ENCODE peak calls at places on chromosomes 2 and 18, in seven cellular contexts. Z is HCT116, C is dorsolateral prefrontal cortex, H is psoas muscle, D is tibial artery, I is cardiac muscle cell, R is kidney. S is an unnamed sample.

GRCh38 chr2:54668711-54669110 is 54.8 kb upstream of the EML6 start:
- DNase-seq in Z (no peak), C (no peak), I (no peak), R (no peak), D (no peak), H (no peak), S (no peak)

GRCh38 chr2:85326406-85326945 is 1.3 kb downstream of the TGOLN2 start:
- DNase-seq in C (no peak), D (no peak), Z (no peak), I (peak), R (no peak), H (no peak), S (no peak)

GRCh38 chr2:46538393-46538792 is 59.0 kb downstream of the TMEM247 start:
- DNase-seq in R (no peak), D (peak), C (no peak), Z (no peak), I (peak), H (no peak), S (no peak)

GRCh38 chr2:73269686-73270465 is 14.4 kb downstream of the FBXO41 start:
- DNase-seq in Z (no peak), R (no peak), C (no peak), H (no peak), I (no peak), D (no peak), S (no peak)

GRCh38 chr2:227849906-227850305 is 21.5 kb upstream of the DAW1 start:
- DNase-seq in H (no peak), Z (no peak), D (no peak), C (no peak), R (no peak), I (no peak), S (no peak)

GRCh38 chr18:2907459-2908145 is 60.8 kb downstream of the EMILIN2 start:
- DNase-seq in C (no peak), D (no peak), I (no peak), H (no peak), R (no peak), Z (no peak), S (no peak)

GRCh38 chr2:97936199-97936598 is 59.5 kb downstream of the TMEM131 start:
- DNase-seq in R (no peak), D (no peak), I (no peak), H (peak), C (no peak), Z (peak), S (no peak)

GRCh38 chr2:75199428-75200011 is at the start of gene TACR1:
- DNase-seq in D (peak), H (peak), I (peak), C (peak), R (peak), Z (no peak), S (no peak)

GRCh38 chr2:241848761-241849615 is 9.7 kb downstream of the PDCD1 start:
- DNase-seq in D (no peak), Z (no peak), R (no peak), I (no peak), H (no peak), C (peak), S (no peak)

GRCh38 chr2:239391286-239392071 is 9.3 kb downstream of the HDAC4 start:
- DNase-seq in Z (no peak), R (peak), I (no peak), C (peak), H (no peak), D (no peak), S (no peak)

GRCh38 chr2:206212673-206213513 is 53.2 kb downstream of the EEF1B2 start:
- DNase-seq in I (peak), C (no peak), H (no peak), D (no peak), R (no peak), Z (no peak), S (no peak)

GRCh38 chr2:102442967-102443828 is 20.2 kb downstream of the IL18RAP start:
- DNase-seq in R (no peak), H (no peak), D (no peak), C (no peak), I (peak), Z (peak), S (no peak)

GRCh38 chr2:222669353-222669752 is 2.1 kb upstream of the MOGAT1 start:
- DNase-seq in Z (no peak), I (no peak), R (no peak), C (no peak), D (no peak), H (no peak), S (no peak)

GRCh38 chr18:46426311-46427047 is 230.5 kb downstream of the LOXHD1 start:
- DNase-seq in R (no peak), C (no peak), H (no peak), D (no peak), I (no peak), Z (no peak), S (no peak)

GRCh38 chr2:70932631-70933230 is 3.0 kb upstream of the ATP6V1B1 start:
- DNase-seq in Z (no peak), D (no peak), C (no peak), I (no peak), R (no peak), H (no peak), S (no peak)

GRCh38 chr2:237414056-237414661 is at the start of gene COL6A3:
- DNase-seq in R (peak), C (no peak), I (peak), D (peak), Z (no peak), H (peak), S (no peak)

GRCh38 chr2:151374426-151374825 is 17.0 kb downstream of the TNFAIP6 start:
- DNase-seq in Z (no peak), D (no peak), H (no peak), C (no peak), R (no peak), I (peak), S (no peak)

GRCh38 chr2:142065700-142066099 is 65.1 kb downstream of the LRP1B start:
- DNase-seq in C (no peak), D (no peak), R (no peak), H (no peak), Z (no peak), I (no peak), S (no peak)

GRCh38 chr18:9627642-9628041 is 13.3 kb upstream of the PPP4R1 start:
- DNase-seq in I (peak), D (no peak), H (no peak), Z (no peak), R (no peak), C (no peak), S (no peak)

GRCh38 chr18:42114310-42114943 is 159.4 kb downstream of the PIK3C3 start:
- DNase-seq in H (peak), Z (peak), D (peak), R (no peak), I (peak), C (peak), S (no peak)

GRCh38 chr2:28437142-28437835 is 44.6 kb downstream of the FOSL2 start:
- DNase-seq in Z (no peak), R (peak), C (no peak), H (peak), I (no peak), D (no peak), S (no peak)

GRCh38 chr2:186558512-186559276 is 31.2 kb upstream of the ITGAV start:
- DNase-seq in D (no peak), Z (no peak), I (peak), H (no peak), R (no peak), C (no peak), S (no peak)

GRCh38 chr2:184906709-184907108 is 308.4 kb downstream of the ZNF804A start:
- DNase-seq in I (no peak), H (no peak), D (no peak), Z (no peak), C (no peak), R (no peak), S (no peak)

GRCh38 chr18:25099838-25100393 is 252.1 kb downstream of the ZNF521 start:
- DNase-seq in C (no peak), R (no peak), I (peak), Z (no peak), H (no peak), D (no peak), S (no peak)

GRCh38 chr2:223668302-223668998 is 66.3 kb upstream of the SCG2 start:
- DNase-seq in C (no peak), I (peak), R (no peak), Z (no peak), D (no peak), H (no peak), S (no peak)

GRCh38 chr2:96145028-96145939 is at the start of gene DUSP2:
- DNase-seq in H (peak), Z (peak), C (peak), D (peak), R (peak), I (peak), S (peak)

GRCh38 chr18:12585218-12585617 is 72.7 kb downstream of the SPIRE1 start:
- DNase-seq in R (no peak), H (no peak), Z (no peak), I (no peak), C (no peak), D (no peak), S (no peak)

GRCh38 chr2:213232649-213233437 is 51.4 kb upstream of the SPAG16 start:
- DNase-seq in H (no peak), Z (no peak), I (peak), D (no peak), C (no peak), R (no peak), S (no peak)

GRCh38 chr2:134220525-134220924 is 33.3 kb upstream of the MGAT5 start:
- DNase-seq in I (no peak), H (no peak), C (no peak), Z (no peak), R (no peak), D (no peak), S (no peak)

GRCh38 chr2:20291846-20292408 is 58.7 kb downstream of the PUM2 start:
- DNase-seq in H (no peak), C (no peak), I (no peak), Z (no peak), R (peak), D (no peak), S (no peak)

GRCh38 chr2:153077311-153077710 is 358.9 kb downstream of the ARL6IP6 start:
- DNase-seq in I (no peak), D (no peak), C (no peak), R (no peak), Z (no peak), H (no peak), S (no peak)

GRCh38 chr2:158936978-158937377 is 31.5 kb upstream of the TANC1 start:
- DNase-seq in C (no peak), D (no peak), Z (no peak), H (no peak), I (peak), R (no peak), S (no peak)

GRCh38 chr2:30136729-30137444 is 9.9 kb upstream of the YPEL5 start:
- DNase-seq in D (no peak), Z (no peak), H (no peak), C (no peak), R (no peak), I (no peak), S (no peak)
- H3K4me3 ChIP-seq in D (no peak), Z (no peak), H (no peak), C (no peak), R (no peak), I (no peak), S (no peak)

GRCh38 chr18:24022141-24022540 is 7.6 kb downstream of the TTC39C start:
- DNase-seq in D (no peak), Z (no peak), R (no peak), H (no peak), I (peak), C (no peak), S (no peak)

GRCh38 chr18:24024425-24024824 is 9.9 kb downstream of the TTC39C start:
- DNase-seq in H (no peak), Z (no peak), C (no peak), R (no peak), I (no peak), D (no peak), S (no peak)

GRCh38 chr18:24026457-24026856 is 11.9 kb downstream of the TTC39C start:
- DNase-seq in H (no peak), D (no peak), Z (no peak), R (no peak), I (no peak), C (no peak), S (no peak)

GRCh38 chr18:24021505-24021904 is 7.0 kb downstream of the TTC39C start:
- DNase-seq in I (peak), D (no peak), Z (no peak), C (no peak), R (no peak), H (no peak), S (no peak)

GRCh38 chr18:24023185-24023814 is 8.7 kb downstream of the TTC39C start:
- DNase-seq in Z (no peak), H (no peak), C (no peak), I (no peak), D (no peak), R (no peak), S (no peak)
- TF ChIP-seq CTCF in Z (no peak), H (no peak), C (no peak), I (no peak), D (no peak), R (no peak), S (no peak)

DNA sequence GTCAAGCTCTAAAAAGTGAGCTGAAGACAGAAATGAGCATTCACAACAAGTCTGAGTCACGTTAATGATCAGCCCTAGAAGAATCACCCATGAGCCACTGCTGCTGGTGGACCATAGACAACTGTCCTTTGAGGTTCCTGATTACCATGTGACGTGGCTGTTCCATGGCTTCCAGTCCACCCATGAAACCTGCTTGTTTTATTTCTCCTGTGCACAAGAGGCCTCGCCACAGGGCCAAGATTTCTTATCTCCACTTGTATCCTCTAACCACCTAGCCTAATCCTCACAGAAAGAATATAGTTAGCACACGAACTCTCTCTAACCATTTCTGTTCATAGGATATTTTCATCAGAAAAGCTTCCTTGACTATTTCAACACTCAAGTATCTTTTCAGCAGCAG is 242.7 kb downstream of the MREG start:
- DNase-seq in C (no peak), I (no peak), R (no peak), Z (no peak), D (no peak), H (no peak), S (no peak)
- H3K4me3 ChIP-seq in C (no peak), I (no peak), R (no peak), Z (no peak), D (no peak), H (no peak), S (no peak)

DNA sequence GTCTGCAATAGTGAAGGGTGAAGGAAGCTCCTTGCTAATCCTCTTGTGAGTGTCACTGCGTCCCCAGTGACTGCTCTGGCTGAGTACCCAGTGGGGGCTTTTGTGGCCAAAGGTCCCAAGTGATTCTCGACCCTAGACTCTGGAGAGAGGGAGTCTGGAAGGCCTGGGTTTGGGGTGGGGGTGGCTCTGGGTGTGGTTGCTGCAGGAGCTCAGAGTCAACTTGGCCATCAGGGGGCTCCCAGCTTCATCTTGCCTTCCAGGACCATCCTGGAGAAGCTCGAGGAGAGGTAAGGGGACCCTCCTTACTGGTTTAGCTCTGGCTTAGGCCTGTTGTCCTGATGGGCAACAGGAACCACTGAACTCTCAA is 581 bp downstream of the PSD4 start:
- DNase-seq in D (no peak), C (peak), I (no peak), Z (no peak), R (peak), H (no peak), S (no peak)
- TF ChIP-seq CTCF in D (no peak), C (no peak), I (no peak), Z (no peak), R (no peak), H (no peak), S (no peak)

GRCh38 chr18:76416935-76417334 is 78.1 kb downstream of the ZNF516 start:
- DNase-seq in C (no peak), D (no peak), R (peak), H (peak), Z (no peak), I (peak), S (no peak)

GRCh38 chr18:76422121-76422520 is 72.9 kb downstream of the ZNF516 start:
- DNase-seq in R (no peak), H (no peak), I (no peak), D (no peak), Z (no peak), C (no peak), S (no peak)

GRCh38 chr18:76420888-76421287 is 74.2 kb downstream of the ZNF516 start:
- DNase-seq in Z (no peak), I (no peak), D (no peak), C (no peak), R (no peak), H (no peak), S (no peak)

GRCh38 chr18:76421291-76422078 is 73.6 kb downstream of the ZNF516 start:
- DNase-seq in Z (no peak), R (no peak), H (no peak), I (no peak), D (no peak), C (no peak), S (no peak)

DNA sequence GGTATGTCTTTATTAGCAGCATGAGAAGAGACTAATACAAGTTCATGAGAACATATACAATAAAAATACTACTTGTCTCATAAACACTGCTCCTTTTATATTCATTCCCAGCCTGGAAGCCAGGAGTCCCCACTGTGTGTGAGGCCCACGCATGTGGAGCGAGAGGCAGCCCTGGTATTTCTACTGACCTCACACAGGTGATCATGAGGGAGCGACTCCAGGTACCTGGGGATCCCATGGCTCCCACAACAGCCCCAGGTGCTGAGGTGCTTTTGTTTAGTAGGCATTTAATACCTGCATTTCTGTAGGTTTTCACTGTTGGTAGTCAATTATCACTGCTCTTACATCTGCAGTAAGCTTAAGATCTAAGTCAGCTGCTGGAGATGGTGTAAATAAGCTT is 75.2 kb downstream of the ZNF516 start:
- DNase-seq in D (no peak), C (no peak), H (no peak), I (no peak), Z (no peak), R (no peak), S (no peak)
- H3K4me3 ChIP-seq in D (no peak), C (no peak), H (no peak), I (no peak), Z (no peak), R (no peak), S (no peak)

GRCh38 chr2:109418716-109419115 is 195.1 kb downstream of the SEPTIN10 start:
- DNase-seq in C (no peak), D (no peak), R (peak), H (peak), Z (no peak), I (no peak), S (no peak)
- TF ChIP-seq CTCF in C (no peak), D (no peak), R (no peak), H (no peak), Z (no peak), I (no peak), S (no peak)

S was measured in thoracic aorta.